ENCODE peak calls at places on chromosome 1, in five cellular contexts. B is NAMALWA; S is effector memory CD4-positive, alpha-beta T cell; F is nephron progenitor cell; N is NCI-H774. I is an unnamed sample.

GRCh38 chr1:159889821-159890252 is 10.1 kb downstream of the CFAP45 start:
- DNase-seq in B (peak; percentile 57), S (no peak), F (no peak), N (no peak), I (peak; percentile 27)

GRCh38 chr1:240027059-240027462 is 64.6 kb upstream of the FMN2 start:
- DNase-seq in B (peak; percentile 64), S (no peak), F (peak; percentile 54), N (peak; percentile 57), I (peak; percentile 71)

GRCh38 chr1:61280457-61280856 is 198.1 kb downstream of the NFIA start:
- DNase-seq in B (no peak), S (no peak), F (no peak), N (no peak), I (no peak)

GRCh38 chr1:57752847-57753246 is 329.0 kb upstream of the DAB1 start:
- DNase-seq in B (no peak), S (no peak), F (no peak), N (no peak), I (no peak)

GRCh38 chr1:24018611-24019580 is 38.8 kb upstream of the SRSF10 start:
- DNase-seq in B (no peak), S (no peak), F (peak; percentile 68), N (no peak), I (peak; percentile 76)

GRCh38 chr1:233782932-233783586 is 121.4 kb upstream of the SLC35F3 start:
- DNase-seq in B (no peak), S (no peak), F (no peak), N (no peak), I (no peak)

GRCh38 chr1:43373034-43373940 is 5.5 kb upstream of the ELOVL1 start:
- DNase-seq in B (no peak), S (no peak), F (no peak), N (no peak), I (no peak)

GRCh38 chr1:26950602-26951001 is 9.7 kb downstream of the KDF1 start:
- DNase-seq in B (no peak), S (no peak), F (no peak), N (no peak), I (no peak)

GRCh38 chr1:40385437-40386310 is 12.1 kb downstream of the SMAP2 start:
- DNase-seq in B (peak; percentile 95), S (peak; percentile 64), F (no peak), N (no peak), I (no peak)

GRCh38 chr1:206004269-206004800 is 1.1 kb upstream of the RAB7B start:
- DNase-seq in B (no peak), S (no peak), F (no peak), N (no peak), I (no peak)

GRCh38 chr1:69585666-69586065 is 17.9 kb downstream of the LRRC7 start:
- DNase-seq in B (no peak), S (no peak), F (no peak), N (no peak), I (no peak)

GRCh38 chr1:1540817-1541628 is 599 bp upstream of the TMEM240 start:
- DNase-seq in B (no peak), S (no peak), F (peak; percentile 18), N (no peak), I (no peak)

GRCh38 chr1:150053911-150054310 is 13.7 kb upstream of the VPS45 start:
- DNase-seq in B (no peak), S (no peak), F (no peak), N (no peak), I (no peak)

GRCh38 chr1:81967957-81968356 is 167.2 kb downstream of the ADGRL2 start:
- DNase-seq in B (no peak), S (no peak), F (no peak), N (peak; percentile 39), I (no peak)

GRCh38 chr1:102110591-102110990 is 113.9 kb upstream of the OLFM3 start:
- DNase-seq in B (no peak), S (no peak), F (no peak), N (no peak), I (no peak)

GRCh38 chr1:88194542-88194941 is 489.5 kb upstream of the PKN2 start:
- DNase-seq in B (no peak), S (no peak), F (no peak), N (no peak), I (no peak)

GRCh38 chr1:246780264-246780663 is 56.1 kb downstream of the SCCPDH start:
- DNase-seq in B (no peak), S (no peak), F (no peak), N (no peak), I (no peak)

GRCh38 chr1:21229246-21230000 is 52.7 kb upstream of the EIF4G3 start:
- DNase-seq in B (no peak), S (no peak), F (no peak), N (no peak), I (no peak)

GRCh38 chr1:6025269-6026094 is 20.2 kb upstream of the KCNAB2 start:
- DNase-seq in B (no peak), S (no peak), F (no peak), N (no peak), I (no peak)

GRCh38 chr1:232143315-232143886 is 486.5 kb downstream of the SIPA1L2 start:
- DNase-seq in B (no peak), S (no peak), F (no peak), N (no peak), I (peak; percentile 44)

GRCh38 chr1:30760596-30761311 is 3.2 kb upstream of the LAPTM5 start:
- DNase-seq in B (peak; percentile 89), S (no peak), F (no peak), N (no peak), I (no peak)